ENCODE peak calls at places on chromosome 2, in seven cellular contexts. A is keratinocyte; R is foreskin fibroblast; Q is KBM-7; C is Peyer's patch; F is activated CD4-positive, CD25-positive, alpha-beta regulatory T cell treated with anti-CD3 and anti-CD28 coated beads, Interleukin-2, amount 50 U/mL, for 72 hours; P is iPS-NIHi11. N is an unnamed sample.

GRCh38 chr2:241799522-241800197 is 9.3 kb upstream of the NEU4 start:
- DNase-seq in Q (no peak), A (no peak), R (no peak), C (no peak), P (peak), F (no peak), N (no peak)

GRCh38 chr2:129709030-129709955 is 270.2 kb upstream of the RAB6C start:
- DNase-seq in F (no peak), P (no peak), R (no peak), C (no peak), Q (no peak), A (no peak), N (no peak)

GRCh38 chr2:88127638-88127887 is 299 bp downstream of the FABP1 start:
- DNase-seq in P (no peak), F (no peak), C (no peak), A (no peak), R (no peak), Q (no peak), N (no peak)

GRCh38 chr2:85266424-85267041 is 61.3 kb downstream of the TGOLN2 start:
- DNase-seq in F (peak), A (no peak), P (peak), C (peak), R (peak), Q (peak), N (no peak)

GRCh38 chr2:99635710-99636431 is 146.1 kb upstream of the REV1 start:
- DNase-seq in A (no peak), C (no peak), F (no peak), P (no peak), R (no peak), Q (no peak), N (no peak)

GRCh38 chr2:170969872-170970271 is 40.8 kb downstream of the GORASP2 start:
- DNase-seq in C (no peak), P (no peak), Q (no peak), A (no peak), R (no peak), F (no peak), N (no peak)

GRCh38 chr2:71496156-71496770 is 42.9 kb downstream of the DYSF start:
- DNase-seq in C (no peak), A (no peak), R (no peak), Q (no peak), P (peak), F (no peak), N (no peak)

GRCh38 chr2:233353769-233354499 is at the start of gene DGKD:
- DNase-seq in A (no peak), R (peak), Q (peak), F (peak), C (peak), P (peak), N (no peak)

GRCh38 chr2:198054299-198054698 is 249.9 kb downstream of the PLCL1 start:
- DNase-seq in C (no peak), F (no peak), P (peak), R (peak), A (no peak), Q (peak), N (peak)

GRCh38 chr2:232854082-232854481 is 16.0 kb upstream of the SNORC start:
- DNase-seq in C (no peak), R (peak), Q (no peak), F (no peak), A (no peak), P (no peak), N (peak)

GRCh38 chr2:226771067-226771466 is 28.6 kb downstream of the IRS1 start:
- DNase-seq in P (no peak), Q (no peak), C (no peak), R (no peak), F (no peak), A (no peak), N (no peak)

GRCh38 chr2:100416939-100417744 is at the start of gene CHST10:
- DNase-seq in A (no peak), C (peak), P (peak), R (peak), Q (peak), F (peak), N (peak)

GRCh38 chr2:61125798-61126197 is 36.2 kb upstream of the C2orf74 start:
- DNase-seq in Q (no peak), A (no peak), C (no peak), R (no peak), F (no peak), P (peak), N (no peak)

GRCh38 chr2:226837334-226837733 is 1.5 kb downstream of the RHBDD1 start:
- DNase-seq in Q (no peak), R (no peak), A (no peak), P (no peak), C (no peak), F (no peak), N (no peak)

GRCh38 chr2:27225526-27225925 is 8.4 kb downstream of the CAD start:
- DNase-seq in R (no peak), C (no peak), P (no peak), F (no peak), A (no peak), Q (no peak), N (no peak)

GRCh38 chr2:15941483-15941853 is 1.1 kb downstream of the MYCN start:
- DNase-seq in R (no peak), C (no peak), P (peak), F (no peak), A (no peak), Q (peak), N (no peak)

GRCh38 chr2:22037274-22037673 is 913.5 kb downstream of the TDRD15 start:
- DNase-seq in P (peak), R (peak), Q (no peak), F (no peak), A (no peak), C (no peak), N (no peak)

GRCh38 chr2:158095269-158095668 is 6.4 kb upstream of the UPP2 start:
- DNase-seq in R (no peak), F (no peak), C (no peak), Q (no peak), A (no peak), P (no peak), N (no peak)

GRCh38 chr2:82790277-82791021 is 1668.6 kb downstream of the SUCLG1 start:
- DNase-seq in Q (no peak), F (no peak), A (no peak), C (no peak), R (peak), P (no peak), N (peak)

GRCh38 chr2:230938516-230939065 is 13.5 kb upstream of the GPR55 start:
- DNase-seq in A (no peak), R (no peak), P (no peak), F (no peak), C (no peak), Q (no peak), N (no peak)

GRCh38 chr2:40957508-40957907 is 505.6 kb upstream of the SLC8A1 start:
- DNase-seq in A (no peak), P (no peak), Q (peak), F (no peak), R (no peak), C (no peak), N (no peak)

GRCh38 chr2:160652236-160652635 is 158.6 kb upstream of the RBMS1 start:
- DNase-seq in Q (peak), A (no peak), C (no peak), R (peak), P (no peak), F (no peak), N (no peak)

GRCh38 chr2:110101911-110102774 is 13.5 kb downstream of the MALL start:
- DNase-seq in A (no peak), F (no peak), C (no peak), P (no peak), R (peak), Q (no peak), N (no peak)

GRCh38 chr2:60331106-60331809 is 222.2 kb downstream of the BCL11A start:
- DNase-seq in F (no peak), R (no peak), P (no peak), C (no peak), A (no peak), Q (peak), N (no peak)

GRCh38 chr2:20184067-20184938 is 40.6 kb downstream of the SDC1 start:
- DNase-seq in F (no peak), P (no peak), Q (no peak), R (peak), C (peak), A (no peak), N (no peak)

GRCh38 chr2:95306306-95306895 is 9.3 kb downstream of the KCNIP3 start:
- DNase-seq in P (no peak), Q (no peak), F (no peak), R (no peak), A (no peak), C (no peak), N (no peak)

GRCh38 chr2:129868151-129868550 is 111.3 kb upstream of the RAB6C start:
- DNase-seq in F (no peak), A (no peak), Q (no peak), P (no peak), R (no peak), C (no peak), N (no peak)

GRCh38 chr2:86176583-86176982 is 18.7 kb downstream of the IMMT start:
- DNase-seq in F (no peak), R (no peak), P (no peak), A (no peak), C (no peak), Q (no peak), N (no peak)

GRCh38 chr2:133497261-133497893 is 70.9 kb downstream of the NCKAP5 start:
- DNase-seq in C (no peak), R (no peak), Q (no peak), P (peak), F (no peak), A (no peak), N (no peak)

N was measured in skeletal muscle cell.